ENCODE peak calls at places on chromosomes 6 and 20, in ten cellular contexts. C, N, Y, D, X, O, I, J, K and W are unnamed samples.
A peak's percentile ranks its signal among the peaks of the same experiment; 100 is the strongest.

GRCh38 chr6:143747347-143747842 is 69.6 kb downstream of the PHACTR2 start:
- ATAC-seq in C (no peak), N (no peak), Y (no peak), D (no peak), X (no peak), O (no peak), I (no peak), J (no peak), K (no peak), W (no peak)

GRCh38 chr6:78397537-78397936 is 469.8 kb upstream of the IRAK1BP1 start:
- ATAC-seq in C (no peak), N (no peak), Y (no peak), D (no peak), X (no peak), O (no peak), I (no peak), J (no peak), K (no peak), W (no peak)

GRCh38 chr6:158737710-158738615 is 81.2 kb downstream of the EZR start:
- ATAC-seq in C (no peak), N (no peak), Y (no peak), D (no peak), X (no peak), O (no peak), I (no peak), J (no peak), K (no peak), W (no peak)

GRCh38 chr20:53879048-53879684 is 191.2 kb downstream of the BCAS1 start:
- ATAC-seq in C (no peak), N (no peak), Y (no peak), D (no peak), X (peak; percentile 31), O (no peak), I (no peak), J (no peak), K (peak; percentile 88), W (no peak)

GRCh38 chr6:159380104-159380503 is 210.9 kb downstream of the FNDC1 start:
- ATAC-seq in C (no peak), N (no peak), Y (no peak), D (no peak), X (no peak), O (no peak), I (no peak), J (no peak), K (no peak), W (no peak)

GRCh38 chr6:117381749-117382148 is 44.0 kb downstream of the ROS1 start:
- ATAC-seq in C (no peak), N (no peak), Y (no peak), D (no peak), X (no peak), O (no peak), I (no peak), J (no peak), K (no peak), W (no peak)

GRCh38 chr20:16191496-16191895 is 381.8 kb downstream of the KIF16B start:
- ATAC-seq in C (no peak), N (no peak), Y (no peak), D (no peak), X (no peak), O (no peak), I (no peak), J (no peak), K (no peak), W (no peak)

GRCh38 chr20:40651121-40651520 is 37.9 kb downstream of the MAFB start:
- ATAC-seq in C (no peak), N (no peak), Y (no peak), D (no peak), X (no peak), O (no peak), I (no peak), J (no peak), K (no peak), W (no peak)

GRCh38 chr6:138442663-138443062 is 38.6 kb downstream of the HEBP2 start:
- ATAC-seq in C (no peak), N (no peak), Y (no peak), D (no peak), X (no peak), O (no peak), I (no peak), J (no peak), K (no peak), W (no peak)

GRCh38 chr6:167565884-167566491 is 241.1 kb downstream of the TTLL2 start:
- ATAC-seq in C (peak; percentile 73), N (peak; percentile 72), Y (no peak), D (no peak), X (no peak), O (peak; percentile 76), I (peak; percentile 91), J (peak; percentile 59), K (no peak), W (no peak)

GRCh38 chr6:127365874-127366273 is 22.5 kb upstream of the ECHDC1 start:
- ATAC-seq in C (peak; percentile 34), N (no peak), Y (no peak), D (no peak), X (no peak), O (peak; percentile 22), I (no peak), J (no peak), K (no peak), W (no peak)